ENCODE peak calls at places on chromosome 10, in nine cellular contexts. A, Y, Z, O, V, S, E, C and R are unnamed samples.

GRCh38 chr10:12214763-12215218 is 18.8 kb downstream of the CDC123 start:
- DNase-seq in A (peak), Y (peak), Z (no peak), O (no peak), V (peak), S (peak), E (peak), C (peak), R (no peak)

GRCh38 chr10:78543749-78544446 is 510.2 kb downstream of the RPS24 start:
- DNase-seq in A (no peak), Y (no peak), Z (peak), O (no peak), V (peak), S (peak), E (no peak), C (peak), R (no peak)

GRCh38 chr10:11386044-11386443 is 225.4 kb downstream of the USP6NL start:
- DNase-seq in A (no peak), Y (no peak), Z (no peak), O (no peak), V (no peak), S (no peak), E (no peak), C (no peak), R (no peak)

GRCh38 chr10:10787586-10787985 is 230.1 kb upstream of the CELF2 start:
- DNase-seq in A (no peak), Y (no peak), Z (no peak), O (no peak), V (peak), S (no peak), E (no peak), C (no peak), R (no peak)

GRCh38 chr10:113259841-113260240 is 293.0 kb upstream of the HABP2 start:
- DNase-seq in A (peak), Y (no peak), Z (no peak), O (no peak), V (no peak), S (no peak), E (no peak), C (no peak), R (no peak)

GRCh38 chr10:16646474-16647059 is 124.9 kb upstream of the C1QL3 start:
- DNase-seq in A (no peak), Y (no peak), Z (no peak), O (no peak), V (no peak), S (no peak), E (no peak), C (no peak), R (no peak)

GRCh38 chr10:100184426-100185219 is 1.2 kb downstream of the ERLIN1 start:
- DNase-seq in A (no peak), Y (no peak), Z (no peak), O (no peak), V (peak), S (no peak), E (no peak), C (no peak), R (no peak)

GRCh38 chr10:43899224-43899959 is 250.7 kb upstream of the ZNF32 start:
- DNase-seq in A (no peak), Y (no peak), Z (no peak), O (no peak), V (no peak), S (no peak), E (no peak), C (no peak), R (no peak)

GRCh38 chr10:78434886-78435285 is 401.2 kb downstream of the RPS24 start:
- DNase-seq in A (no peak), Y (no peak), Z (no peak), O (no peak), V (no peak), S (no peak), E (no peak), C (no peak), R (no peak)

GRCh38 chr10:59958882-59959281 is 52.5 kb upstream of the CCDC6 start:
- DNase-seq in A (no peak), Y (no peak), Z (no peak), O (no peak), V (no peak), S (no peak), E (no peak), C (no peak), R (no peak)

GRCh38 chr10:129766611-129767550 is 197.2 kb downstream of the EBF3 start:
- DNase-seq in A (no peak), Y (no peak), Z (peak), O (no peak), V (no peak), S (no peak), E (no peak), C (no peak), R (no peak)

GRCh38 chr10:77586719-77587423 is 50.7 kb downstream of the KCNMA1 start:
- DNase-seq in A (no peak), Y (no peak), Z (no peak), O (peak), V (peak), S (no peak), E (peak), C (peak), R (no peak)